ENCODE peak calls at places on chromosomes 2 and 18, in six cellular contexts. X is AML-193; Y is stimulated activated CD8-positive, alpha-beta memory T cell treated with anti-CD3 and anti-CD28 coated beads, Interleukin-15, amount 100 ng/mL, for 48 hours; B is KBM-7; P is left colon; K is CD8-positive, alpha-beta T cell. Q is an unnamed sample.

GRCh38 chr2:85273732-85274731 is 53.8 kb downstream of the TGOLN2 start:
- DNase-seq in X (no peak), Y (no peak), B (no peak), P (no peak), K (no peak), Q (no peak)

GRCh38 chr18:79573921-79574491 is 105.6 kb upstream of the CTDP1 start:
- DNase-seq in X (no peak), Y (no peak), B (no peak), P (no peak), K (peak; percentile 3), Q (peak; percentile 60)

GRCh38 chr2:203870481-203870880 is 2.9 kb downstream of the CTLA4 start:
- DNase-seq in X (no peak), Y (no peak), B (no peak), P (no peak), K (no peak), Q (no peak)

GRCh38 chr2:42250925-42251324 is 81.8 kb downstream of the EML4 start:
- DNase-seq in X (no peak), Y (no peak), B (no peak), P (no peak), K (no peak), Q (no peak)

GRCh38 chr2:149008381-149008780 is 30.1 kb upstream of the LYPD6B start:
- DNase-seq in X (no peak), Y (no peak), B (no peak), P (no peak), K (no peak), Q (no peak)

GRCh38 chr2:29130295-29130694 is 15.1 kb downstream of the CLIP4 start:
- DNase-seq in X (peak; percentile 43), Y (no peak), B (peak; percentile 34), P (no peak), K (no peak), Q (no peak)

GRCh38 chr18:13915973-13916372 is 637 bp upstream of the MC2R start:
- DNase-seq in X (no peak), Y (no peak), B (no peak), P (no peak), K (no peak), Q (no peak)

GRCh38 chr18:36901277-36901701 is 72.4 kb downstream of the KIAA1328 start:
- DNase-seq in X (no peak), Y (no peak), B (no peak), P (no peak), K (no peak), Q (no peak)

GRCh38 chr18:51762373-51762772 is 564.9 kb upstream of the MEX3C start:
- DNase-seq in X (no peak), Y (no peak), B (no peak), P (no peak), K (no peak), Q (no peak)

GRCh38 chr2:26241928-26242436 is 2.5 kb downstream of the HADHA start:
- DNase-seq in X (no peak), Y (no peak), B (no peak), P (no peak), K (no peak), Q (no peak)

GRCh38 chr2:231429152-231429551 is 33.6 kb downstream of the B3GNT7 start:
- DNase-seq in X (no peak), Y (no peak), B (no peak), P (no peak), K (no peak), Q (peak; percentile 24)

GRCh38 chr18:3151379-3152264 is 68.1 kb downstream of the MYOM1 start:
- DNase-seq in X (peak; percentile 58), Y (no peak), B (peak; percentile 51), P (peak; percentile 15), K (no peak), Q (no peak)

GRCh38 chr2:69694894-69695849 is 46.8 kb upstream of the ANXA4 start:
- DNase-seq in X (peak; percentile 2), Y (no peak), B (peak; percentile 41), P (no peak), K (no peak), Q (no peak)

GRCh38 chr2:72570401-72570800 is 255.4 kb downstream of the EXOC6B start:
- DNase-seq in X (no peak), Y (no peak), B (no peak), P (no peak), K (no peak), Q (no peak)

GRCh38 chr2:135733045-135733444 is 8.6 kb upstream of the UBXN4 start:
- DNase-seq in X (no peak), Y (no peak), B (no peak), P (no peak), K (no peak), Q (no peak)

GRCh38 chr18:55577812-55578539 is 10.0 kb downstream of the TCF4 start:
- DNase-seq in X (no peak), Y (no peak), B (no peak), P (no peak), K (no peak), Q (no peak)

GRCh38 chr2:25014631-25015030 is 27.2 kb upstream of the EFR3B start:
- DNase-seq in X (no peak), Y (no peak), B (no peak), P (no peak), K (no peak), Q (no peak)

GRCh38 chr18:58064406-58064998 is 20.5 kb downstream of the NEDD4L start:
- DNase-seq in X (no peak), Y (no peak), B (no peak), P (no peak), K (no peak), Q (no peak)

GRCh38 chr2:28949190-28949589 is 31.9 kb upstream of the TOGARAM2 start:
- DNase-seq in X (no peak), Y (no peak), B (no peak), P (no peak), K (no peak), Q (no peak)

GRCh38 chr2:112807233-112807807 is 23.0 kb upstream of the IL1A start:
- DNase-seq in X (no peak), Y (no peak), B (no peak), P (no peak), K (no peak), Q (no peak)

GRCh38 chr2:64404002-64404731 is 49.8 kb upstream of the LGALSL start:
- DNase-seq in X (no peak), Y (no peak), B (peak; percentile 71), P (peak; percentile 76), K (no peak), Q (peak; percentile 86)

GRCh38 chr18:6624271-6624670 is 105.2 kb upstream of the ARHGAP28 start:
- DNase-seq in X (no peak), Y (no peak), B (no peak), P (no peak), K (no peak), Q (no peak)